ENCODE peak calls at places on chromosomes 16 and 17, in six cellular contexts. One of them, this sample, is unnamed.

GRCh38 chr17:2233441-2233947 is 70.1 kb downstream of the SMG6 start:
- DNase-seq in NCI-H524: no peak
- DNase-seq in esophagus squamous epithelium: no peak
- DNase-seq in AG09319: no peak
- DNase-seq in spleen: no peak
- DNase-seq in stomach: no peak
- DNase-seq in this sample: no peak

GRCh38 chr17:80473701-80474100 is 2.7 kb downstream of the NPTX1 start:
- DNase-seq in AG09319: no peak
- DNase-seq in esophagus squamous epithelium: no peak
- DNase-seq in spleen: no peak
- DNase-seq in NCI-H524: no peak
- DNase-seq in stomach: no peak
- DNase-seq in this sample: no peak

GRCh38 chr16:50719401-50720337 is 22.2 kb upstream of the CYLD start:
- DNase-seq in stomach: peak; percentile 65
- DNase-seq in esophagus squamous epithelium: no peak
- DNase-seq in NCI-H524: no peak
- DNase-seq in spleen: no peak
- DNase-seq in AG09319: no peak
- DNase-seq in this sample: no peak

GRCh38 chr16:30774367-30775130 is 12.4 kb downstream of the RNF40 start:
- DNase-seq in stomach: no peak
- DNase-seq in NCI-H524: no peak
- DNase-seq in spleen: peak; percentile 73
- DNase-seq in AG09319: no peak
- DNase-seq in esophagus squamous epithelium: no peak
- DNase-seq in this sample: no peak

GRCh38 chr17:38400286-38400685 is 28.0 kb upstream of the ARHGAP23 start:
- DNase-seq in stomach: no peak
- DNase-seq in esophagus squamous epithelium: no peak
- DNase-seq in AG09319: no peak
- DNase-seq in spleen: no peak
- DNase-seq in NCI-H524: no peak
- DNase-seq in this sample: no peak

GRCh38 chr17:44345497-44346026 is 460 bp downstream of the GRN start:
- DNase-seq in NCI-H524: peak; percentile 90
- DNase-seq in esophagus squamous epithelium: no peak
- DNase-seq in AG09319: no peak
- DNase-seq in spleen: peak; percentile 85
- DNase-seq in stomach: peak; percentile 44
- DNase-seq in this sample: peak; percentile 69

GRCh38 chr17:7782237-7782636 is 51.8 kb upstream of the KDM6B start:
- DNase-seq in NCI-H524: no peak
- DNase-seq in spleen: no peak
- DNase-seq in stomach: no peak
- DNase-seq in esophagus squamous epithelium: no peak
- DNase-seq in AG09319: peak; percentile 15
- DNase-seq in this sample: no peak

GRCh38 chr16:22660441-22661160 is 149.9 kb downstream of the NPIPB5 start:
- DNase-seq in NCI-H524: no peak
- DNase-seq in stomach: no peak
- DNase-seq in esophagus squamous epithelium: no peak
- DNase-seq in AG09319: no peak
- DNase-seq in spleen: no peak
- DNase-seq in this sample: no peak

GRCh38 chr16:55033225-55034156 is 102.8 kb downstream of the IRX5 start:
- DNase-seq in AG09319: no peak
- DNase-seq in stomach: no peak
- DNase-seq in esophagus squamous epithelium: no peak
- DNase-seq in NCI-H524: no peak
- DNase-seq in spleen: peak; percentile 49
- DNase-seq in this sample: no peak

GRCh38 chr16:4525634-4526277 is 12.8 kb downstream of the CDIP1 start:
- DNase-seq in spleen: no peak
- DNase-seq in stomach: no peak
- DNase-seq in AG09319: no peak
- DNase-seq in esophagus squamous epithelium: no peak
- DNase-seq in NCI-H524: no peak
- DNase-seq in this sample: no peak

GRCh38 chr17:78915872-78916632 is 9.1 kb downstream of the TIMP2 start:
- DNase-seq in stomach: peak; percentile 42
- DNase-seq in NCI-H524: no peak
- DNase-seq in AG09319: no peak
- DNase-seq in esophagus squamous epithelium: no peak
- DNase-seq in spleen: peak; percentile 88
- DNase-seq in this sample: no peak

GRCh38 chr17:18025596-18026407 is 13.2 kb downstream of the ATPAF2 start:
- DNase-seq in AG09319: no peak
- DNase-seq in spleen: no peak
- DNase-seq in stomach: no peak
- DNase-seq in esophagus squamous epithelium: no peak
- DNase-seq in NCI-H524: no peak
- DNase-seq in this sample: no peak

GRCh38 chr17:10018461-10018891 is 113.4 kb upstream of the RCVRN start:
- DNase-seq in esophagus squamous epithelium: no peak
- DNase-seq in NCI-H524: peak; percentile 36
- DNase-seq in stomach: no peak
- DNase-seq in AG09319: no peak
- DNase-seq in spleen: no peak
- DNase-seq in this sample: no peak

GRCh38 chr17:65553009-65553645 is 8.3 kb downstream of the AXIN2 start:
- DNase-seq in AG09319: no peak
- DNase-seq in esophagus squamous epithelium: no peak
- DNase-seq in NCI-H524: no peak
- DNase-seq in spleen: peak; percentile 6
- DNase-seq in stomach: no peak
- DNase-seq in this sample: no peak

GRCh38 chr17:7747586-7747985 is 30.0 kb downstream of the DNAH2 start:
- DNase-seq in spleen: no peak
- DNase-seq in esophagus squamous epithelium: no peak
- DNase-seq in AG09319: no peak
- DNase-seq in NCI-H524: no peak
- DNase-seq in stomach: no peak
- DNase-seq in this sample: no peak

GRCh38 chr17:19520641-19521040 is 13.0 kb upstream of the SLC47A1 start:
- DNase-seq in spleen: no peak
- DNase-seq in NCI-H524: no peak
- DNase-seq in AG09319: no peak
- DNase-seq in esophagus squamous epithelium: no peak
- DNase-seq in stomach: no peak
- DNase-seq in this sample: no peak

GRCh38 chr17:74394977-74395376 is 27.7 kb downstream of the GPR142 start:
- DNase-seq in NCI-H524: no peak
- DNase-seq in esophagus squamous epithelium: no peak
- DNase-seq in spleen: no peak
- DNase-seq in AG09319: no peak
- DNase-seq in stomach: peak; percentile 72
- DNase-seq in this sample: no peak

GRCh38 chr17:39393732-39394131 is 7.7 kb downstream of the FBXL20 start:
- DNase-seq in stomach: no peak
- DNase-seq in spleen: no peak
- DNase-seq in NCI-H524: no peak
- DNase-seq in AG09319: no peak
- DNase-seq in esophagus squamous epithelium: no peak
- DNase-seq in this sample: no peak

GRCh38 chr17:57257213-57257873 is 1.0 kb downstream of the MSI2 start:
- DNase-seq in AG09319: no peak
- DNase-seq in esophagus squamous epithelium: no peak
- DNase-seq in spleen: no peak
- DNase-seq in stomach: no peak
- DNase-seq in NCI-H524: peak; percentile 43
- DNase-seq in this sample: no peak

GRCh38 chr16:4649744-4650442 is 25.3 kb downstream of the MGRN1 start:
- DNase-seq in spleen: no peak
- DNase-seq in AG09319: no peak
- DNase-seq in NCI-H524: no peak
- DNase-seq in stomach: no peak
- DNase-seq in esophagus squamous epithelium: no peak
- DNase-seq in this sample: no peak

GRCh38 chr16:15757630-15758251 is 99.1 kb downstream of the MYH11 start:
- DNase-seq in NCI-H524: no peak
- DNase-seq in stomach: no peak
- DNase-seq in esophagus squamous epithelium: no peak
- DNase-seq in AG09319: no peak
- DNase-seq in spleen: no peak
- DNase-seq in this sample: no peak

GRCh38 chr17:78923660-78924453 is 1.3 kb downstream of the TIMP2 start:
- DNase-seq in spleen: peak; percentile 96
- DNase-seq in NCI-H524: no peak
- DNase-seq in AG09319: no peak
- DNase-seq in stomach: peak; percentile 92
- DNase-seq in esophagus squamous epithelium: no peak
- DNase-seq in this sample: peak; percentile 40

GRCh38 chr17:27573971-27574525 is 56.9 kb upstream of the LGALS9 start:
- DNase-seq in spleen: no peak
- DNase-seq in esophagus squamous epithelium: no peak
- DNase-seq in AG09319: no peak
- DNase-seq in stomach: no peak
- DNase-seq in NCI-H524: no peak
- DNase-seq in this sample: no peak

GRCh38 chr16:58589311-58589890 is 40.2 kb downstream of the CNOT1 start:
- DNase-seq in esophagus squamous epithelium: no peak
- DNase-seq in AG09319: peak; percentile 49
- DNase-seq in NCI-H524: no peak
- DNase-seq in stomach: no peak
- DNase-seq in spleen: no peak
- DNase-seq in this sample: no peak

GRCh38 chr16:85173981-85174751 is 61.9 kb upstream of the CIBAR2 start:
- DNase-seq in stomach: peak; percentile 68
- DNase-seq in NCI-H524: peak; percentile 70
- DNase-seq in spleen: no peak
- DNase-seq in esophagus squamous epithelium: no peak
- DNase-seq in AG09319: no peak
- DNase-seq in this sample: peak; percentile 67

GRCh38 chr16:83967838-83968482 is at the start of gene NECAB2:
- DNase-seq in esophagus squamous epithelium: no peak
- DNase-seq in NCI-H524: peak; percentile 51
- DNase-seq in spleen: peak; percentile 88
- DNase-seq in stomach: peak; percentile 43
- DNase-seq in AG09319: no peak
- DNase-seq in this sample: no peak

GRCh38 chr17:62661337-62661736 is 33.9 kb downstream of the MRC2 start:
- DNase-seq in spleen: no peak
- DNase-seq in esophagus squamous epithelium: no peak
- DNase-seq in stomach: no peak
- DNase-seq in NCI-H524: no peak
- DNase-seq in AG09319: no peak
- DNase-seq in this sample: no peak

GRCh38 chr16:53576904-53577303 is 73.9 kb upstream of the AKTIP start:
- DNase-seq in esophagus squamous epithelium: no peak
- DNase-seq in NCI-H524: no peak
- DNase-seq in stomach: no peak
- DNase-seq in spleen: no peak
- DNase-seq in AG09319: no peak
- DNase-seq in this sample: no peak

GRCh38 chr17:30221346-30221745 is 14.2 kb downstream of the SLC6A4 start:
- DNase-seq in esophagus squamous epithelium: no peak
- DNase-seq in stomach: no peak
- DNase-seq in spleen: peak; percentile 35
- DNase-seq in NCI-H524: no peak
- DNase-seq in AG09319: no peak
- DNase-seq in this sample: no peak

GRCh38 chr17:15213381-15214087 is 51.6 kb downstream of the PMP22 start:
- DNase-seq in esophagus squamous epithelium: no peak
- DNase-seq in NCI-H524: peak; percentile 3
- DNase-seq in spleen: no peak
- DNase-seq in stomach: no peak
- DNase-seq in AG09319: peak; percentile 24
- DNase-seq in this sample: no peak